ENCODE peak calls at places on chromosome 13, in six cellular contexts. I is NCI-H345, P is hepatocyte, F is MV-4-11, M is globus pallidus, K is SW480. Y is an unnamed sample.

GRCh38 chr13:34006011-34006410 is 188.1 kb downstream of the RFC3 start:
- DNase-seq in I (no peak), P (no peak), F (no peak), M (no peak), K (no peak), Y (no peak)

GRCh38 chr13:46341112-46341711 is 45.8 kb downstream of the RUBCNL start:
- DNase-seq in I (no peak), P (no peak), F (peak), M (no peak), K (no peak), Y (no peak)

GRCh38 chr13:112346899-112347229 is 29.3 kb upstream of the SPACA7 start:
- DNase-seq in I (no peak), P (no peak), F (no peak), M (no peak), K (no peak), Y (no peak)

GRCh38 chr13:35961002-35961401 is 170.2 kb downstream of the DCLK1 start:
- DNase-seq in I (no peak), P (no peak), F (no peak), M (no peak), K (no peak), Y (no peak)

GRCh38 chr13:30808600-30808999 is 73.3 kb downstream of the ALOX5AP start:
- DNase-seq in I (no peak), P (no peak), F (no peak), M (no peak), K (no peak), Y (no peak)

GRCh38 chr13:33017410-33017929 is 1.2 kb downstream of the KL start:
- DNase-seq in I (no peak), P (peak), F (peak), M (peak), K (peak), Y (peak)

GRCh38 chr13:94595943-94596574 is at the start of gene TGDS:
- DNase-seq in I (peak), P (peak), F (peak), M (peak), K (peak), Y (peak)

GRCh38 chr13:109699628-109700071 is 86.7 kb downstream of the IRS2 start:
- DNase-seq in I (peak), P (no peak), F (no peak), M (no peak), K (no peak), Y (peak)

GRCh38 chr13:36919206-36919832 is 719 bp downstream of the SMAD9 start:
- DNase-seq in I (peak), P (peak), F (no peak), M (no peak), K (no peak), Y (no peak)

GRCh38 chr13:45219123-45219891 is 18.5 kb upstream of the KCTD4 start:
- DNase-seq in I (no peak), P (peak), F (no peak), M (no peak), K (peak), Y (peak)

GRCh38 chr13:99501952-99502310 is 659 bp downstream of the TM9SF2 start:
- DNase-seq in I (no peak), P (peak), F (no peak), M (peak), K (peak), Y (peak)

GRCh38 chr13:47417485-47417884 is 520.6 kb upstream of the HTR2A start:
- DNase-seq in I (no peak), P (no peak), F (no peak), M (no peak), K (no peak), Y (no peak)

GRCh38 chr13:99380402-99380801 is 73.2 kb upstream of the GPR183 start:
- DNase-seq in I (no peak), P (no peak), F (no peak), M (no peak), K (no peak), Y (no peak)

GRCh38 chr13:46553886-46554855 is 1.2 kb downstream of the LRCH1 start:
- DNase-seq in I (peak), P (peak), F (peak), M (peak), K (peak), Y (peak)

GRCh38 chr13:74090869-74091605 is 43.2 kb downstream of the KLF12 start:
- DNase-seq in I (no peak), P (no peak), F (no peak), M (no peak), K (no peak), Y (peak)

GRCh38 chr13:95553614-95554385 is 1.3 kb downstream of the CLDN10 start:
- DNase-seq in I (peak), P (no peak), F (no peak), M (no peak), K (peak), Y (no peak)

Y was measured in OCI-M1.